ENCODE peak calls at places on chromosomes 13 and 19, in five cellular contexts. One of them, this sample, is unnamed.
A peak's percentile ranks its signal among the peaks of the same experiment; 100 is the strongest.

GRCh38 chr13:23380534-23380933 is 53.0 kb downstream of the SACS start:
- DNase-seq in cardiac fibroblast: peak; percentile 45
- DNase-seq in transverse colon: no peak
- DNase-seq in activated CD8-positive, alpha-beta memory T cell treated with anti-CD3 and anti-CD28 coated beads for 1 hour: no peak
- DNase-seq in GM19239: no peak
- DNase-seq in this sample: no peak

GRCh38 chr13:113863511-113864302 is at the start of gene GAS6:
- DNase-seq in cardiac fibroblast: peak; percentile 35
- DNase-seq in transverse colon: peak; percentile 80
- DNase-seq in activated CD8-positive, alpha-beta memory T cell treated with anti-CD3 and anti-CD28 coated beads for 1 hour: no peak
- DNase-seq in GM19239: peak; percentile 63
- DNase-seq in this sample: peak; percentile 83

GRCh38 chr19:29967623-29968022 is 25.6 kb downstream of the URI1 start:
- DNase-seq in cardiac fibroblast: peak; percentile 55
- DNase-seq in transverse colon: no peak
- DNase-seq in activated CD8-positive, alpha-beta memory T cell treated with anti-CD3 and anti-CD28 coated beads for 1 hour: no peak
- DNase-seq in GM19239: no peak
- DNase-seq in this sample: no peak

GRCh38 chr19:12792048-12792852 is 964 bp downstream of the JUNB start:
- DNase-seq in cardiac fibroblast: peak; percentile 66
- DNase-seq in transverse colon: peak; percentile 79
- DNase-seq in activated CD8-positive, alpha-beta memory T cell treated with anti-CD3 and anti-CD28 coated beads for 1 hour: no peak
- DNase-seq in GM19239: no peak
- DNase-seq in this sample: peak; percentile 78

GRCh38 chr19:15239337-15239949 is 7.2 kb upstream of the EPHX3 start:
- DNase-seq in cardiac fibroblast: no peak
- DNase-seq in transverse colon: no peak
- DNase-seq in activated CD8-positive, alpha-beta memory T cell treated with anti-CD3 and anti-CD28 coated beads for 1 hour: no peak
- DNase-seq in GM19239: no peak
- DNase-seq in this sample: no peak

GRCh38 chr13:70938462-70938861 is 830.2 kb upstream of the KLHL1 start:
- DNase-seq in cardiac fibroblast: no peak
- DNase-seq in transverse colon: no peak
- DNase-seq in activated CD8-positive, alpha-beta memory T cell treated with anti-CD3 and anti-CD28 coated beads for 1 hour: no peak
- DNase-seq in GM19239: no peak
- DNase-seq in this sample: no peak

GRCh38 chr13:31923134-31923763 is 108.3 kb upstream of the FRY start:
- DNase-seq in cardiac fibroblast: no peak
- DNase-seq in transverse colon: no peak
- DNase-seq in activated CD8-positive, alpha-beta memory T cell treated with anti-CD3 and anti-CD28 coated beads for 1 hour: no peak
- DNase-seq in GM19239: no peak
- DNase-seq in this sample: no peak

GRCh38 chr19:576768-577438 is 4.5 kb downstream of the BSG start:
- DNase-seq in cardiac fibroblast: no peak
- DNase-seq in transverse colon: no peak
- DNase-seq in activated CD8-positive, alpha-beta memory T cell treated with anti-CD3 and anti-CD28 coated beads for 1 hour: no peak
- DNase-seq in GM19239: no peak
- DNase-seq in this sample: no peak

GRCh38 chr19:34232566-34233481 is 21.5 kb upstream of the GARRE1 start:
- DNase-seq in cardiac fibroblast: peak; percentile 86
- DNase-seq in transverse colon: no peak
- DNase-seq in activated CD8-positive, alpha-beta memory T cell treated with anti-CD3 and anti-CD28 coated beads for 1 hour: no peak
- DNase-seq in GM19239: no peak
- DNase-seq in this sample: no peak

GRCh38 chr13:41847216-41847615 is 113.7 kb downstream of the VWA8 start:
- DNase-seq in cardiac fibroblast: no peak
- DNase-seq in transverse colon: no peak
- DNase-seq in activated CD8-positive, alpha-beta memory T cell treated with anti-CD3 and anti-CD28 coated beads for 1 hour: no peak
- DNase-seq in GM19239: no peak
- DNase-seq in this sample: no peak

GRCh38 chr13:36431204-36432105 is 840 bp upstream of the CCNA1 start:
- DNase-seq in cardiac fibroblast: no peak
- DNase-seq in transverse colon: no peak
- DNase-seq in activated CD8-positive, alpha-beta memory T cell treated with anti-CD3 and anti-CD28 coated beads for 1 hour: no peak
- DNase-seq in GM19239: no peak
- DNase-seq in this sample: no peak

GRCh38 chr13:38656699-38657098 is 30.2 kb upstream of the FREM2 start:
- DNase-seq in cardiac fibroblast: no peak
- DNase-seq in transverse colon: no peak
- DNase-seq in activated CD8-positive, alpha-beta memory T cell treated with anti-CD3 and anti-CD28 coated beads for 1 hour: no peak
- DNase-seq in GM19239: no peak
- DNase-seq in this sample: no peak

GRCh38 chr13:50257646-50258045 is 242.4 kb downstream of the KCNRG start:
- DNase-seq in cardiac fibroblast: no peak
- DNase-seq in transverse colon: no peak
- DNase-seq in activated CD8-positive, alpha-beta memory T cell treated with anti-CD3 and anti-CD28 coated beads for 1 hour: no peak
- DNase-seq in GM19239: no peak
- DNase-seq in this sample: no peak

GRCh38 chr13:98466634-98467236 is 110.2 kb downstream of the STK24 start:
- DNase-seq in cardiac fibroblast: peak; percentile 52
- DNase-seq in transverse colon: peak; percentile 59
- DNase-seq in activated CD8-positive, alpha-beta memory T cell treated with anti-CD3 and anti-CD28 coated beads for 1 hour: no peak
- DNase-seq in GM19239: no peak
- DNase-seq in this sample: no peak

GRCh38 chr13:51271528-51272070 is 49.4 kb downstream of the FAM124A start:
- DNase-seq in cardiac fibroblast: peak; percentile 17
- DNase-seq in transverse colon: no peak
- DNase-seq in activated CD8-positive, alpha-beta memory T cell treated with anti-CD3 and anti-CD28 coated beads for 1 hour: no peak
- DNase-seq in GM19239: no peak
- DNase-seq in this sample: no peak

GRCh38 chr13:28984326-28984725 is 164.2 kb downstream of the MTUS2 start:
- DNase-seq in cardiac fibroblast: no peak
- DNase-seq in transverse colon: no peak
- DNase-seq in activated CD8-positive, alpha-beta memory T cell treated with anti-CD3 and anti-CD28 coated beads for 1 hour: no peak
- DNase-seq in GM19239: no peak
- DNase-seq in this sample: no peak

GRCh38 chr13:105513448-105513847 is 1022.0 kb downstream of the EFNB2 start:
- DNase-seq in cardiac fibroblast: no peak
- DNase-seq in transverse colon: no peak
- DNase-seq in activated CD8-positive, alpha-beta memory T cell treated with anti-CD3 and anti-CD28 coated beads for 1 hour: no peak
- DNase-seq in GM19239: no peak
- DNase-seq in this sample: no peak

GRCh38 chr13:74708629-74709028 is 574.4 kb upstream of the KLF12 start:
- DNase-seq in cardiac fibroblast: no peak
- DNase-seq in transverse colon: no peak
- DNase-seq in activated CD8-positive, alpha-beta memory T cell treated with anti-CD3 and anti-CD28 coated beads for 1 hour: no peak
- DNase-seq in GM19239: no peak
- DNase-seq in this sample: no peak

GRCh38 chr19:48780684-48781391 is 25.5 kb downstream of the FGF21 start:
- DNase-seq in cardiac fibroblast: peak; percentile 62
- DNase-seq in transverse colon: no peak
- DNase-seq in activated CD8-positive, alpha-beta memory T cell treated with anti-CD3 and anti-CD28 coated beads for 1 hour: no peak
- DNase-seq in GM19239: no peak
- DNase-seq in this sample: no peak

GRCh38 chr19:14061081-14061749 is 661 bp downstream of the PALM3 start:
- DNase-seq in cardiac fibroblast: peak; percentile 41
- DNase-seq in transverse colon: no peak
- DNase-seq in activated CD8-positive, alpha-beta memory T cell treated with anti-CD3 and anti-CD28 coated beads for 1 hour: no peak
- DNase-seq in GM19239: no peak
- DNase-seq in this sample: no peak

GRCh38 chr13:90055121-90055520 is 1292.4 kb upstream of the MIR17HG start:
- DNase-seq in cardiac fibroblast: no peak
- DNase-seq in transverse colon: no peak
- DNase-seq in activated CD8-positive, alpha-beta memory T cell treated with anti-CD3 and anti-CD28 coated beads for 1 hour: no peak
- DNase-seq in GM19239: no peak
- DNase-seq in this sample: no peak

GRCh38 chr19:2391118-2391725 is 31.2 kb downstream of the TMPRSS9 start:
- DNase-seq in cardiac fibroblast: peak; percentile 82
- DNase-seq in transverse colon: no peak
- DNase-seq in activated CD8-positive, alpha-beta memory T cell treated with anti-CD3 and anti-CD28 coated beads for 1 hour: no peak
- DNase-seq in GM19239: no peak
- DNase-seq in this sample: peak; percentile 48

GRCh38 chr13:87172166-87172825 is 498.9 kb upstream of the SLITRK5 start:
- DNase-seq in cardiac fibroblast: no peak
- DNase-seq in transverse colon: no peak
- DNase-seq in activated CD8-positive, alpha-beta memory T cell treated with anti-CD3 and anti-CD28 coated beads for 1 hour: no peak
- DNase-seq in GM19239: no peak
- DNase-seq in this sample: no peak

GRCh38 chr13:51797664-51798488 is 6.1 kb downstream of the DHRS12 start:
- DNase-seq in cardiac fibroblast: peak; percentile 71
- DNase-seq in transverse colon: peak; percentile 51
- DNase-seq in activated CD8-positive, alpha-beta memory T cell treated with anti-CD3 and anti-CD28 coated beads for 1 hour: peak; percentile 27
- DNase-seq in GM19239: peak; percentile 51
- DNase-seq in this sample: peak; percentile 42

GRCh38 chr19:55616395-55616875 is 7.9 kb downstream of the ZNF784 start:
- DNase-seq in cardiac fibroblast: no peak
- DNase-seq in transverse colon: no peak
- DNase-seq in activated CD8-positive, alpha-beta memory T cell treated with anti-CD3 and anti-CD28 coated beads for 1 hour: no peak
- DNase-seq in GM19239: no peak
- DNase-seq in this sample: no peak

GRCh38 chr13:40420160-40420740 is 246.2 kb downstream of the FOXO1 start:
- DNase-seq in cardiac fibroblast: no peak
- DNase-seq in transverse colon: no peak
- DNase-seq in activated CD8-positive, alpha-beta memory T cell treated with anti-CD3 and anti-CD28 coated beads for 1 hour: no peak
- DNase-seq in GM19239: no peak
- DNase-seq in this sample: no peak

GRCh38 chr19:14145381-14145780 is 9.0 kb upstream of the ASF1B start:
- DNase-seq in cardiac fibroblast: no peak
- DNase-seq in transverse colon: no peak
- DNase-seq in activated CD8-positive, alpha-beta memory T cell treated with anti-CD3 and anti-CD28 coated beads for 1 hour: no peak
- DNase-seq in GM19239: no peak
- DNase-seq in this sample: no peak

GRCh38 chr13:25738342-25738771 is 313.5 kb downstream of the SHISA2 start:
- DNase-seq in cardiac fibroblast: peak; percentile 61
- DNase-seq in transverse colon: no peak
- DNase-seq in activated CD8-positive, alpha-beta memory T cell treated with anti-CD3 and anti-CD28 coated beads for 1 hour: no peak
- DNase-seq in GM19239: no peak
- DNase-seq in this sample: peak; percentile 30

GRCh38 chr13:92514420-92515125 is 712.0 kb upstream of the GPC6 start:
- DNase-seq in cardiac fibroblast: no peak
- DNase-seq in transverse colon: no peak
- DNase-seq in activated CD8-positive, alpha-beta memory T cell treated with anti-CD3 and anti-CD28 coated beads for 1 hour: no peak
- DNase-seq in GM19239: no peak
- DNase-seq in this sample: no peak

GRCh38 chr19:47471733-47472457 is at the start of gene SLC8A2:
- DNase-seq in cardiac fibroblast: peak; percentile 85
- DNase-seq in transverse colon: peak; percentile 60
- DNase-seq in activated CD8-positive, alpha-beta memory T cell treated with anti-CD3 and anti-CD28 coated beads for 1 hour: no peak
- DNase-seq in GM19239: no peak
- DNase-seq in this sample: peak; percentile 41

GRCh38 chr13:42239644-42240043 is 32.3 kb upstream of the AKAP11 start:
- DNase-seq in cardiac fibroblast: no peak
- DNase-seq in transverse colon: no peak
- DNase-seq in activated CD8-positive, alpha-beta memory T cell treated with anti-CD3 and anti-CD28 coated beads for 1 hour: no peak
- DNase-seq in GM19239: no peak
- DNase-seq in this sample: no peak

GRCh38 chr13:32010137-32010536 is 21.4 kb upstream of the FRY start:
- DNase-seq in cardiac fibroblast: no peak
- DNase-seq in transverse colon: no peak
- DNase-seq in activated CD8-positive, alpha-beta memory T cell treated with anti-CD3 and anti-CD28 coated beads for 1 hour: no peak
- DNase-seq in GM19239: no peak
- DNase-seq in this sample: no peak

GRCh38 chr13:32314271-32314967 is 744 bp downstream of the ZAR1L start:
- DNase-seq in cardiac fibroblast: no peak
- DNase-seq in transverse colon: peak; percentile 28
- DNase-seq in activated CD8-positive, alpha-beta memory T cell treated with anti-CD3 and anti-CD28 coated beads for 1 hour: no peak
- DNase-seq in GM19239: no peak
- DNase-seq in this sample: peak; percentile 29

GRCh38 chr19:35117017-35117570 is 1.5 kb downstream of the FXYD3 start:
- DNase-seq in cardiac fibroblast: no peak
- DNase-seq in transverse colon: no peak
- DNase-seq in activated CD8-positive, alpha-beta memory T cell treated with anti-CD3 and anti-CD28 coated beads for 1 hour: no peak
- DNase-seq in GM19239: no peak
- DNase-seq in this sample: no peak

GRCh38 chr19:39542198-39542597 is 2.2 kb upstream of the EID2 start:
- DNase-seq in cardiac fibroblast: peak; percentile 8
- DNase-seq in transverse colon: no peak
- DNase-seq in activated CD8-positive, alpha-beta memory T cell treated with anti-CD3 and anti-CD28 coated beads for 1 hour: no peak
- DNase-seq in GM19239: no peak
- DNase-seq in this sample: no peak

GRCh38 chr13:19818223-19818842 is 35.6 kb upstream of the PSPC1 start:
- DNase-seq in cardiac fibroblast: peak; percentile 43
- DNase-seq in transverse colon: peak; percentile 19
- DNase-seq in activated CD8-positive, alpha-beta memory T cell treated with anti-CD3 and anti-CD28 coated beads for 1 hour: peak; percentile 1
- DNase-seq in GM19239: no peak
- DNase-seq in this sample: peak; percentile 42

GRCh38 chr13:24892844-24893243 is 128.9 kb downstream of the RNF17 start:
- DNase-seq in cardiac fibroblast: no peak
- DNase-seq in transverse colon: no peak
- DNase-seq in activated CD8-positive, alpha-beta memory T cell treated with anti-CD3 and anti-CD28 coated beads for 1 hour: no peak
- DNase-seq in GM19239: no peak
- DNase-seq in this sample: no peak